ENCODE peak calls at places on chromosomes 13 and 19, in four cellular contexts. V, J, Y and E are unnamed samples.

GRCh38 chr13:40063278-40063698 is 407.8 kb downstream of the COG6 start:
- DNase-seq in J (no peak), Y (no peak), V (no peak), E (no peak)

GRCh38 chr13:23516706-23517105 is 53.5 kb upstream of the TNFRSF19 start:
- DNase-seq in J (no peak), V (no peak), Y (no peak), E (no peak)

GRCh38 chr13:45925151-45925550 is 73.6 kb upstream of the SIAH3 start:
- DNase-seq in J (no peak), Y (no peak), V (no peak), E (no peak)

GRCh38 chr19:14511245-14511625 is 7.0 kb downstream of the DNAJB1 start:
- DNase-seq in V (no peak), Y (peak), J (no peak), E (no peak)

GRCh38 chr13:49810464-49810824 is 18.0 kb upstream of the KPNA3 start:
- DNase-seq in V (no peak), Y (no peak), J (no peak), E (no peak)

GRCh38 chr13:66689037-66689619 is 541.0 kb downstream of the PCDH9 start:
- DNase-seq in V (no peak), Y (no peak), J (no peak), E (no peak)

GRCh38 chr13:111954681-111955411 is 112.1 kb upstream of the SOX1 start:
- DNase-seq in J (no peak), Y (no peak), V (peak), E (no peak)

GRCh38 chr19:10764340-10764894 is 46.5 kb downstream of the DNM2 start:
- DNase-seq in Y (no peak), V (peak), J (no peak), E (no peak)

GRCh38 chr19:33064778-33065550 is at the start of gene RHPN2:
- DNase-seq in J (peak), V (peak), Y (peak), E (peak)

GRCh38 chr19:29495091-29495490 is 30.7 kb upstream of the VSTM2B start:
- DNase-seq in Y (no peak), V (no peak), J (no peak), E (no peak)

GRCh38 chr19:40776966-40777794 is 867 bp upstream of the RAB4B start:
- DNase-seq in V (peak), J (peak), Y (peak), E (peak)

GRCh38 chr13:90375851-90376250 is 971.6 kb upstream of the MIR17HG start:
- DNase-seq in V (no peak), Y (peak), J (no peak), E (no peak)

GRCh38 chr19:42152876-42153275 is 20.6 kb upstream of the POU2F2 start:
- DNase-seq in V (no peak), J (no peak), Y (no peak), E (no peak)

GRCh38 chr13:95456837-95457236 is 95.7 kb upstream of the CLDN10 start:
- DNase-seq in J (no peak), Y (no peak), V (no peak), E (no peak)

GRCh38 chr13:99666146-99666805 is 165.0 kb downstream of the TM9SF2 start:
- DNase-seq in V (no peak), J (no peak), Y (no peak), E (no peak)

GRCh38 chr13:48221301-48222190 is 11.5 kb upstream of the ITM2B start:
- DNase-seq in J (no peak), Y (no peak), V (no peak), E (no peak)

GRCh38 chr13:41284512-41285288 is 21.3 kb upstream of the MTRF1 start:
- DNase-seq in J (no peak), Y (peak), V (peak), E (no peak)

GRCh38 chr19:38728752-38729541 is 15.3 kb downstream of the CAPN12 start:
- DNase-seq in J (no peak), V (no peak), Y (no peak), E (no peak)

GRCh38 chr13:61466280-61466679 is 50.6 kb upstream of the PCDH20 start:
- DNase-seq in V (no peak), J (no peak), Y (no peak), E (peak)